ENCODE peak calls at places on chromosomes 13 and 19, in eight cellular contexts. E is nucleus accumbens, M is neural crest cell, O is foreskin fibroblast, W is HTR-8/SVneo, R is neural progenitor cell, Z is brain microvascular endothelial cell, S is type B pancreatic cell. Y is an unnamed sample.

GRCh38 chr19:31639306-31639705 is 290.1 kb upstream of the TSHZ3 start:
- DNase-seq in S (no peak), M (no peak), O (no peak), E (no peak), Z (peak; percentile 44), W (no peak), R (no peak), Y (no peak)

GRCh38 chr13:95564091-95564490 is 11.6 kb downstream of the CLDN10 start:
- DNase-seq in Z (no peak), M (no peak), R (no peak), S (no peak), E (no peak), O (no peak), W (no peak), Y (no peak)

GRCh38 chr13:62643007-62643483 is 1227.4 kb upstream of the PCDH20 start:
- DNase-seq in R (no peak), O (peak; percentile 9), M (no peak), E (peak; percentile 49), Z (peak; percentile 21), S (no peak), W (no peak), Y (no peak)

GRCh38 chr13:43953370-43953769 is 73.7 kb downstream of the LACC1 start:
- DNase-seq in W (no peak), O (no peak), Z (no peak), M (no peak), S (no peak), R (no peak), E (no peak), Y (no peak)

GRCh38 chr13:36345438-36346221 is 564 bp downstream of the SPART start:
- DNase-seq in M (peak; percentile 41), R (peak; percentile 81), E (peak; percentile 48), Z (peak; percentile 86), S (peak; percentile 75), O (peak; percentile 81), W (peak; percentile 27), Y (no peak)

GRCh38 chr19:20365146-20365545 is 198.1 kb downstream of the ZNF486 start:
- DNase-seq in S (no peak), O (no peak), R (no peak), E (no peak), W (no peak), M (no peak), Z (no peak), Y (no peak)

GRCh38 chr13:62387642-62388041 is 972.0 kb upstream of the PCDH20 start:
- DNase-seq in S (no peak), M (no peak), Z (no peak), W (peak; percentile 1), R (peak; percentile 24), E (no peak), O (no peak), Y (no peak)

GRCh38 chr13:104984296-104984818 is 1551.1 kb downstream of the EFNB2 start:
- DNase-seq in W (no peak), E (no peak), O (peak; percentile 15), S (no peak), Z (peak; percentile 81), M (no peak), R (no peak), Y (no peak)

GRCh38 chr19:19386373-19386869 is 19.1 kb upstream of the GATAD2A start:
- DNase-seq in S (no peak), M (no peak), W (no peak), O (no peak), E (no peak), Z (no peak), R (no peak), Y (no peak)

GRCh38 chr13:93004919-93005318 is 221.7 kb upstream of the GPC6 start:
- DNase-seq in M (no peak), R (peak; percentile 18), W (no peak), O (no peak), E (no peak), S (no peak), Z (peak; percentile 4), Y (peak; percentile 15)

GRCh38 chr13:30421093-30422055 is 919 bp upstream of the UBE2L5 start:
- DNase-seq in M (peak; percentile 51), O (peak; percentile 84), E (peak; percentile 70), Z (peak; percentile 52), W (peak; percentile 50), R (peak; percentile 90), S (no peak), Y (no peak)

GRCh38 chr13:60146491-60146890 is 17.2 kb downstream of the DIAPH3 start:
- DNase-seq in O (peak; percentile 40), M (no peak), R (no peak), S (no peak), E (no peak), Z (no peak), W (no peak), Y (no peak)

GRCh38 chr19:31598730-31599238 is 249.5 kb upstream of the TSHZ3 start:
- DNase-seq in M (no peak), E (no peak), O (no peak), S (no peak), Z (no peak), W (no peak), R (no peak), Y (no peak)

GRCh38 chr19:48635966-48636858 is 967 bp downstream of the DBP start:
- DNase-seq in S (no peak), Z (no peak), M (no peak), O (no peak), E (peak; percentile 55), R (peak; percentile 46), W (no peak), Y (no peak)

GRCh38 chr13:47241446-47241845 is 344.6 kb upstream of the HTR2A start:
- DNase-seq in O (no peak), W (no peak), Z (no peak), S (no peak), E (no peak), R (no peak), M (no peak), Y (no peak)

GRCh38 chr13:46756977-46757376 is 40.0 kb downstream of the ESD start:
- DNase-seq in R (no peak), O (peak; percentile 48), W (no peak), Z (peak; percentile 80), S (no peak), E (no peak), M (no peak), Y (no peak)

GRCh38 chr19:36265064-36265463 is 50.2 kb downstream of the ZNF146 start:
- DNase-seq in R (no peak), S (no peak), E (no peak), M (no peak), W (no peak), O (no peak), Z (no peak), Y (no peak)

GRCh38 chr13:112657850-112658445 is 31.9 kb upstream of the ATP11A start:
- DNase-seq in Z (peak; percentile 83), E (no peak), M (no peak), S (no peak), R (no peak), W (peak; percentile 70), O (peak; percentile 37), Y (no peak)

GRCh38 chr13:74132768-74133656 is 1.2 kb downstream of the KLF12 start:
- DNase-seq in W (no peak), E (no peak), Z (no peak), O (no peak), S (peak; percentile 72), M (peak; percentile 20), R (peak; percentile 57), Y (no peak)

GRCh38 chr19:55333870-55334269 is 5.8 kb upstream of the KMT5C start:
- DNase-seq in O (no peak), M (no peak), S (no peak), R (no peak), W (no peak), E (no peak), Z (no peak), Y (no peak)

GRCh38 chr19:46984077-46985010 is 35.3 kb upstream of the NPAS1 start:
- DNase-seq in O (peak; percentile 81), R (no peak), M (no peak), W (no peak), E (no peak), S (no peak), Z (peak; percentile 65), Y (no peak)

GRCh38 chr13:98821372-98822237 is 69.1 kb upstream of the SLC15A1 start:
- DNase-seq in Z (no peak), S (no peak), O (peak; percentile 44), E (no peak), W (no peak), M (no peak), R (no peak), Y (no peak)

GRCh38 chr13:51794959-51795358 is 9.0 kb downstream of the DHRS12 start:
- DNase-seq in Z (no peak), O (no peak), R (no peak), M (no peak), S (no peak), E (no peak), W (no peak), Y (no peak)

GRCh38 chr13:48547663-48548092 is 14.8 kb upstream of the RCBTB2 start:
- DNase-seq in M (no peak), E (no peak), R (no peak), Z (no peak), O (no peak), S (no peak), W (no peak), Y (no peak)

GRCh38 chr13:40984670-40985366 is 34.3 kb downstream of the ELF1 start:
- DNase-seq in M (no peak), S (no peak), E (no peak), O (no peak), W (no peak), Z (no peak), R (no peak), Y (no peak)

GRCh38 chr13:34277971-34278370 is 460.0 kb downstream of the RFC3 start:
- DNase-seq in W (no peak), R (no peak), S (no peak), M (no peak), Z (no peak), E (no peak), O (no peak), Y (no peak)

Y was measured in iPS DF 19.7.